ENCODE peak calls at places on chromosomes 3 and 15, in seven cellular contexts. T, R, B, G, D, X and S are unnamed samples.

GRCh38 chr15:101062471-101063171 is 143.5 kb downstream of the LRRK1 start:
- DNase-seq in T (no peak), R (peak), B (no peak), G (no peak), D (peak), X (no peak), S (no peak)

GRCh38 chr3:50582083-50582482 is 12.8 kb downstream of the HEMK1 start:
- DNase-seq in T (no peak), R (peak), B (no peak), G (peak), D (no peak), X (no peak), S (no peak)

GRCh38 chr15:76987276-76987675 is 7.7 kb upstream of the PSTPIP1 start:
- DNase-seq in T (no peak), R (no peak), B (no peak), G (no peak), D (no peak), X (no peak), S (no peak)

GRCh38 chr3:11168881-11169805 is 14.8 kb downstream of the HRH1 start:
- DNase-seq in T (peak), R (no peak), B (no peak), G (no peak), D (no peak), X (no peak), S (peak)

GRCh38 chr15:52463638-52464037 is 65.0 kb downstream of the MYO5A start:
- DNase-seq in T (peak), R (no peak), B (no peak), G (no peak), D (no peak), X (no peak), S (no peak)

GRCh38 chr15:47551079-47551478 is 166.2 kb upstream of the SEMA6D start:
- DNase-seq in T (no peak), R (no peak), B (no peak), G (no peak), D (no peak), X (no peak), S (no peak)

GRCh38 chr3:117355566-117355965 is 646.0 kb downstream of the TUSC7 start:
- DNase-seq in T (peak), R (no peak), B (peak), G (peak), D (no peak), X (no peak), S (no peak)

GRCh38 chr3:32606277-32606676 is 35.6 kb upstream of the DYNC1LI1 start:
- DNase-seq in T (no peak), R (no peak), B (no peak), G (no peak), D (no peak), X (no peak), S (no peak)

GRCh38 chr3:113231827-113232253 is 20.5 kb downstream of the BOC start:
- DNase-seq in T (peak), R (no peak), B (no peak), G (no peak), D (no peak), X (no peak), S (peak)

GRCh38 chr15:84840741-84841429 is 23.7 kb downstream of the ALPK3 start:
- DNase-seq in T (peak), R (peak), B (no peak), G (peak), D (peak), X (no peak), S (peak)

GRCh38 chr3:8095724-8096123 is 405.9 kb upstream of the LMCD1 start:
- DNase-seq in T (no peak), R (no peak), B (no peak), G (no peak), D (no peak), X (no peak), S (no peak)

GRCh38 chr3:170117134-170117533 is 64.4 kb downstream of the PHC3 start:
- DNase-seq in T (no peak), R (no peak), B (peak), G (no peak), D (no peak), X (no peak), S (peak)

GRCh38 chr15:85047271-85047948 is 65.8 kb downstream of the PDE8A start:
- DNase-seq in T (peak), R (no peak), B (peak), G (peak), D (peak), X (no peak), S (peak)

GRCh38 chr3:144556392-144556791 is 584.8 kb downstream of the DIPK2A start:
- DNase-seq in T (peak), R (no peak), B (no peak), G (no peak), D (no peak), X (no peak), S (peak)

GRCh38 chr3:49421890-49422378 is 339 bp downstream of the AMT start:
- DNase-seq in T (no peak), R (no peak), B (peak), G (no peak), D (no peak), X (no peak), S (no peak)

DNA sequence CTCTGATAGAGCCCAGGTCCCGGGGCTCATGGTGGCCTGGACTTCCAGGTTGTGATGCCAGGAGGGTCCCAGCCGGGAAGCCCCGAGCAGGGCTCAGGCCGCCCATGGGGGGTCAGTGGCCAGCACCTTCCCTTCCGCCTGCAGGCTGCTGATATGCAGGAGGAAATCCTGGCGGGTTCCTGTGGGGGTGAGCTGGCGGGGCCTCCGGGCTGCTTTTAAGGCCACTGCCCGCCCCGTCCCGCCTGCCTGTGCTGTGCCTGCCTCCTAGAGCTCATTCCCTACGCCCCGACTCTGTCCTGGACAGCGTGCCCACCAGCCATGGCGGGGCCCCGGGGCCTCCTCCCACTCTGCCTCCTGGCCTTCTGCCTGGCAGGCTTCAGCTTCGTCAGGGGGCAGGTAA is at the start of gene STAB1:
- DNase-seq in T (no peak), R (peak), B (peak), G (peak), D (no peak), X (peak), S (no peak)
- TF ChIP-seq POLR2A in T (no peak), R (peak), B (no peak), G (no peak), D (peak), X (no peak), S (no peak)

DNA sequence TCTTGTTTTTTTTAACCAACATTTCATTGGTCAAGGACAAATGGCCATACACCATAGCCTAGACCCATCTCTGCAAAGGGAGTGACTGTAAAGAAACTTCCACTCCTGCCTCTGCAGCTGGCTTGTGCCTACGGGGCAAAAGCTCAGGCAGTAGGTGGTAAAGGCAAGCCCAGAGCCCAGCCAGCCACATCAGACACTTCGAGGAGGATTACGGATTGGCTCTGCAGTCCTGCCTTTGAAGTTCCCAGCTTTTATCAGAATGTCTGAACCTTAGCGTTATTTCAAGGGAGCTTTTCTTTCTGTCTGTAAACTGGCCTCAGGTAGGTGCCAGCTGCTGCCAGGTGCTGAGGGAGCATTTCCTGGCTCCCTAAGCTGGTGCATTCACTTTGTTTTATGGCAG is 15.6 kb downstream of the ZNF710 start:
- DNase-seq in T (no peak), R (no peak), B (no peak), G (no peak), D (peak), X (no peak), S (no peak)
- TF ChIP-seq POLR2A in T (no peak), R (no peak), B (no peak), G (no peak), D (no peak), X (no peak), S (no peak)

DNA sequence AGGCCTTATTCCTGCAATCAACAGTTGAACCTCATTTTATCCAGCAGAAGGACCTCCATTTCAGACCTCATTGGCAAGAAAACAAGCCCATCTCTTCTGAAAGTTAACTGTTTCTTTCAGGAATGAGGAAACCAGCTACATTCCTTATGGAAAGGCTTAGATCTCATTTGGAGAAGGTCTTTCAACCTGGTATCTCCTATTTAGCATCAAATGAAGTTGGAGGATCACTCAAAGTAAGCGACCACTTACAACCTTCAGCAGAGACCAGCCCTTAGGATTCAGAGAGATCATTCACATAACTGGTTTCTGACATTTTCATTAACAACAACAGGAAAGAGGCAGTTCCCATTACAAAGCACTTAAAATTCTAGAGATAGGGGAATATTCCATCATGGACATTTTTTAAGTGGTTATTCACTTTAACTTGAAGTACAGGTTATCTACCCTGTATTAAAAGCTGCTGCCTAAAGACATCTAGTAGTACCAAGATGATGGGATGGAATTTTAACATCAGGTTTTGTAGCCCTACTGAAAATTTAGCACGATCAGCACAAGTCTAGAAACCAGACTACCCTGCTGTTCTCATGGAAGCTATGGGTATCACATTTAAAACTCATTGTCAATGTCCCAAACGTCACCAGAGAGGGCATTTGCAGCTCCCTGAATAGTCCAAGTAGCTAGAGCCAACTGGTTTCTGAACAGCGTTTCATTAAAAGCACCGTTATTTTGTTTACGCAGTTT is 30.4 kb downstream of the TFRC start:
- DNase-seq in T (no peak), R (no peak), B (no peak), G (no peak), D (no peak), X (no peak), S (no peak)
- TF ChIP-seq POLR2A in T (no peak), R (no peak), B (peak), G (no peak), D (no peak), X (no peak), S (no peak)

GRCh38 chr3:120425196-120425595 is 25.6 kb downstream of the FSTL1 start:
- DNase-seq in T (no peak), R (no peak), B (no peak), G (no peak), D (no peak), X (no peak), S (no peak)
- TF ChIP-seq POLR2A in T (no peak), R (no peak), B (no peak), G (no peak), D (no peak), X (no peak), S (no peak)

GRCh38 chr15:63046927-63047760 is 4.6 kb downstream of the TPM1 start:
- DNase-seq in T (no peak), R (no peak), B (no peak), G (no peak), D (no peak), X (no peak), S (no peak)

GRCh38 chr15:63048986-63049665 is 6.6 kb downstream of the TPM1 start:
- DNase-seq in T (peak), R (peak), B (no peak), G (peak), D (peak), X (no peak), S (no peak)

GRCh38 chr15:63049747-63050439 is 7.3 kb downstream of the TPM1 start:
- DNase-seq in T (no peak), R (no peak), B (no peak), G (no peak), D (no peak), X (no peak), S (no peak)

GRCh38 chr15:63047792-63048114 is 5.2 kb downstream of the TPM1 start:
- DNase-seq in T (no peak), R (no peak), B (no peak), G (no peak), D (no peak), X (no peak), S (no peak)

DNA sequence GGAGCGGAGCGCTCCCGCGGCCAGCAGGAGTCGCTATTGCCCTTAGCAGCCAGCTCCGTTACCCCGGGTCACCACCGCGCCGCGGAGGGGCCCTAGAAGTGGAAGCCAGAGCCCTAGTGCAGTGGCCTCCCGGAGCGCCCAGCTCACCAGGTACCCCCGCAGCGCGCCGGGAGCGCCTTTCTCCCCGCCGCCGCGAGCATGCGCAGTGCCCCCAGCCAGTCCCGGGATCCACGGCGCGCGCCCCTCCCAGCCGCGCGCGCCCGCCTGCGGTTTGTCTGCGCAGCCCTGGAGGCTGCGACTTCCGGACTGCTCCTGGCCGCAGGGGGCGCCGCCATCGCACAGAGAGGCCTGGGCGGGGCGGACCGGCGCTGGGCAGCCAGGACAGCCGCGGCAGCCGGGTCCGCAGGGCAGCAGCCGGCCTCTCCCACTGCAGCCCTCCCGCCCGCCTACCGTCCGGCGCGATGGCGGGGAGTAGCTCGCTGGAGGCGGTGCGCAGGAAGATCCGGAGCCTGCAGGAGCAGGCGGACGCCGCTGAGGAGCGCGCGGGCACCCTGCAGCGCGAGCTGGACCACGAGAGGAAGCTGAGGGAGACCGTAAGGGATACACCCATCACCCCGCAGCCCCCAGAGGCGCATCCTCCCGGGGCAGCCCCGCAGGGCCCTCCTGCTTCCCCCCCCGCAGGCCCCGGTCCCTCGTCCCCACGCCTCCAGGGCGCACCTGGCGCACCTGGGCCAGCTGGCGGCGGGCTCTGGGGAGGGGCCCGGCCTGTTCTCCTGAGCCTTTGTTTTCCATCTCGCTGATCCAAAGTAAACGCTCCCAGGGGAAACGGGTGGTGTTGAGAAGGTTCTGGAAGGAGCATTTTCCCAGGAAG is 5.8 kb downstream of the TPM1 start:
- DNase-seq in T (peak), R (peak), B (peak), G (peak), D (peak), X (peak), S (peak)
- TF ChIP-seq POLR2A in T (peak), R (peak), B (peak), G (peak), D (peak), X (no peak), S (peak)

DNA sequence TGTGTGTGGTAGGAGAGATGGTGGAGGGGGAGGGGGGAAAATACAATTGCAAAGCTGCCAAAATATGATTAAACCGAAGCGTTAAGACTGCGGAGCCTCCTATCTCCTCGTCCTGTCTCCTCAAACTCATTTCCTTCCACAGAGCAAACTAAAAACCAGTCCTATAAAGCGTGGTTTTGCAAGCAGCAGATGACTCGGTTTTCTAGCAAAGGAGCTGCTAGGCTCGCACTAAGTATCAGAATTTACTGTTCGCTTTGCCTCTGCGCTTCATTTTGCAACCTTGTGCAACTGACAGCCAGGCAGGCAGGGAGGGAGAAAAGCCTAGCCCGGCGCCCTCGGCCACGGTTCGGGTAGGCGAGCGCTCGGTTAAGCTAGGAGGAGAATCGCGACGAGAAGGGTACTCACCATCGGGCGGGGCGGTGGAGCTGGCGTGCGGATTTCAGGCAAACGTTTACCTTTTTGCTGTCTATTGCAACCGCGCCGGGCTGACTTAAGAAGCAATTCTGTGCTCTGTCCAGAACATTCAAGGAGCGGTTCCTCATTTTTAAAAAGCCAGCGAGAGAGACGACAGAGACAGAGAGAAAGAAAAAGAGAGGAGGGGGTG is 3.8 kb upstream of the NR2F2 start:
- DNase-seq in T (no peak), R (peak), B (peak), G (no peak), D (peak), X (peak), S (no peak)
- TF ChIP-seq POLR2A in T (no peak), R (no peak), B (peak), G (no peak), D (no peak), X (no peak), S (no peak)

GRCh38 chr3:121658716-121659435 is 1.8 kb downstream of the HCLS1 start:
- DNase-seq in T (no peak), R (no peak), B (no peak), G (no peak), D (no peak), X (no peak), S (no peak)

GRCh38 chr3:121661376-121661775 is 673 bp upstream of the HCLS1 start:
- DNase-seq in T (no peak), R (no peak), B (no peak), G (no peak), D (peak), X (no peak), S (no peak)

GRCh38 chr3:121663171-121663847 is 2.6 kb upstream of the HCLS1 start:
- DNase-seq in T (no peak), R (no peak), B (no peak), G (no peak), D (no peak), X (no peak), S (no peak)

GRCh38 chr3:121662742-121663141 is 2.0 kb upstream of the HCLS1 start:
- DNase-seq in T (no peak), R (no peak), B (no peak), G (no peak), D (no peak), X (no peak), S (no peak)

GRCh38 chr3:121660356-121661171 is at the start of gene HCLS1:
- DNase-seq in T (no peak), R (peak), B (no peak), G (peak), D (peak), X (no peak), S (no peak)
- TF ChIP-seq POLR2A in T (no peak), R (peak), B (peak), G (peak), D (peak), X (no peak), S (no peak)

DNA sequence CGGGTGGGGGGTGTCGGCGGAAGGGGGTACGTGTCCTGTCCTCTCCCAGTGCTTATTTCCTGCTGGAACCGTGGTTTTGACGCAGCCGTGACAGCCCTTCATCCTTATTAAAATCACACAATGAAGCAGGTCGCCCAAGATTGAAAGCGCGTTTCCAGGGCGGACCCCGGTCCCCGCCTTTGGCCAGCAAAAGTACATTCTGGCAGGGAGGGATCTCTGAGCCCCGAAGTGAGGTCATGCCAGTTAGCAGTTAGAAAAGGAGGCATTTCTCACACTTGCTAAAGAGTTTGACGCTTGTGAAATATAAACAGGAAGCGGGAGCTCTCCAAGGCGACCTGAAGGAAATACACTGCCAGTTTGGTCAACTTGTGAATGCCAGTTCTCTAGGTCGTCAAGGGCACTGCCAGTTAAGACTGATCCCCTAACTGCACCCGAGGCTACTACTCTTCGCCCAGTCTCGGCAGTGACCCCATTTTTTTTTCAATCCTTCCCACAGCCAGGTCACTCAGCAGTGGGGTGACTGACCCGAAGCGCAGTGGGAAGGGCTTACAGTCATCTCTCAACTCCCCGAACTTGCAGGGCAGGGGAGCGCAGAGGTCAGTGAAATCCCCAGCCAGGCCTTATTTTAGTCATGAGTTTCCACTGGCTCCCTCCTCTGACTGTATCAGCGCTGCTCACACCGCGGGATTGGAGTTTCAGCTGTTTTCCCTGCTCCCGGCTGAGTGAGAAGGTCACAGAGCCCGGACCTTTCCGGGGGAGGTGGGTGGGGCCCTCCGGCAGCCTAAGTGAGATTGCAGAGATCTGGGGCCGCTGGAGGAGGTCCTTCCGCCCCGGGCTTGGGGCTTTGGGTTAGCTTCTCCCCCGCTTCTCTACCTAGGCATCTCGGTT is 2.0 kb upstream of the BHLHE40 start:
- DNase-seq in T (peak), R (peak), B (peak), G (peak), D (peak), X (peak), S (no peak)
- TF ChIP-seq POLR2A in T (peak), R (peak), B (peak), G (peak), D (peak), X (no peak), S (peak)

GRCh38 chr3:63912768-63913588 is 795 bp upstream of the SCAANT1 start:
- DNase-seq in T (peak), R (peak), B (peak), G (peak), D (peak), X (peak), S (peak)
- TF ChIP-seq POLR2A in T (peak), R (no peak), B (no peak), G (no peak), D (no peak), X (no peak), S (no peak)